ENCODE peak calls at places on chromosomes 6 and 20, in nine cellular contexts. C is H54; P is MCF 10A; D is non-pigmented ciliary epithelial cell; K is Panc1; N is GM03348; G is effector memory CD4-positive, alpha-beta T cell; A is ecto neural progenitor cell; I is testis. H is an unnamed sample.

GRCh38 chr6:47247227-47247797 is 62.4 kb downstream of the TNFRSF21 start:
- DNase-seq in D (no peak), G (no peak), P (peak), I (no peak), N (peak), C (no peak), A (no peak), K (no peak), H (no peak)

GRCh38 chr20:35297740-35298139 is 5.5 kb upstream of the FAM83C start:
- DNase-seq in C (no peak), K (no peak), P (no peak), G (no peak), I (no peak), A (no peak), N (no peak), D (no peak), H (no peak)

GRCh38 chr6:74715362-74716068 is 490.3 kb downstream of the COL12A1 start:
- DNase-seq in C (no peak), D (no peak), G (no peak), N (peak), A (no peak), I (no peak), P (peak), K (no peak), H (no peak)

GRCh38 chr6:68834561-68834960 is 199.5 kb downstream of the ADGRB3 start:
- DNase-seq in I (no peak), P (no peak), C (no peak), N (no peak), G (no peak), D (peak), K (no peak), A (no peak), H (peak)

GRCh38 chr6:55531496-55531895 is 47.5 kb downstream of the HMGCLL1 start:
- DNase-seq in K (no peak), P (no peak), N (no peak), C (no peak), D (no peak), A (no peak), G (no peak), I (no peak), H (no peak)

GRCh38 chr6:75285156-75285639 is 606 bp upstream of the TMEM30A start:
- DNase-seq in D (no peak), K (no peak), P (peak), C (no peak), G (no peak), N (peak), I (no peak), A (no peak), H (no peak)

GRCh38 chr20:60299951-60300350 is 341.7 kb downstream of the CDH26 start:
- DNase-seq in D (no peak), C (no peak), N (no peak), I (no peak), A (no peak), K (no peak), G (no peak), P (no peak), H (no peak)

GRCh38 chr6:140504776-140505175 is 1130.3 kb upstream of the CITED2 start:
- DNase-seq in D (no peak), N (no peak), K (no peak), P (no peak), C (no peak), G (no peak), I (no peak), A (no peak), H (no peak)

GRCh38 chr6:146913842-146914562 is 290.2 kb upstream of the STXBP5 start:
- DNase-seq in K (peak), P (peak), A (peak), C (peak), D (peak), N (peak), G (no peak), I (peak), H (peak)

GRCh38 chr6:12718025-12718424 is 1.5 kb downstream of the PHACTR1 start:
- DNase-seq in I (no peak), K (no peak), N (peak), G (no peak), C (peak), P (no peak), A (no peak), D (peak), H (no peak)

GRCh38 chr6:137743493-137743892 is 123.6 kb upstream of the TNFAIP3 start:
- DNase-seq in K (no peak), I (no peak), C (no peak), N (no peak), D (no peak), A (no peak), P (no peak), G (no peak), H (no peak)

GRCh38 chr6:13089296-13089994 is 238.9 kb downstream of the TBC1D7 start:
- DNase-seq in P (no peak), A (no peak), C (no peak), I (no peak), D (no peak), G (no peak), N (peak), K (no peak), H (no peak)

GRCh38 chr6:35181933-35182612 is 31.7 kb upstream of the SCUBE3 start:
- DNase-seq in P (peak), A (no peak), N (peak), G (no peak), I (peak), C (peak), K (no peak), D (peak), H (peak)

GRCh38 chr6:97594834-97595233 is 311.8 kb upstream of the MMS22L start:
- DNase-seq in D (peak), A (no peak), P (peak), I (no peak), K (no peak), N (peak), G (no peak), C (peak), H (peak)

GRCh38 chr6:12060780-12061619 is 48.9 kb downstream of the HIVEP1 start:
- DNase-seq in N (no peak), P (no peak), I (peak), G (peak), A (no peak), C (peak), D (peak), K (no peak), H (no peak)

GRCh38 chr20:59289994-59290393 is 10.4 kb upstream of the EDN3 start:
- DNase-seq in D (no peak), I (no peak), N (no peak), K (no peak), P (no peak), G (no peak), A (no peak), C (no peak), H (no peak)

GRCh38 chr20:1646975-1647431 is 10.6 kb downstream of the SIRPG start:
- DNase-seq in P (no peak), D (no peak), N (no peak), G (no peak), C (no peak), A (peak), K (no peak), I (no peak), H (no peak)

GRCh38 chr6:121641158-121641557 is 205.7 kb downstream of the GJA1 start:
- DNase-seq in A (no peak), N (no peak), P (no peak), I (no peak), K (no peak), C (no peak), D (no peak), G (no peak), H (no peak)

GRCh38 chr6:161029195-161029809 is 37.7 kb downstream of the MAP3K4 start:
- DNase-seq in A (no peak), I (no peak), N (peak), G (no peak), D (peak), C (no peak), K (no peak), P (peak), H (no peak)

GRCh38 chr6:169851641-169852503 is 100.5 kb downstream of the ERMARD start:
- DNase-seq in A (peak), C (peak), K (no peak), N (no peak), I (peak), D (peak), P (peak), G (no peak), H (peak)

GRCh38 chr6:158660331-158660730 is 10.5 kb downstream of the SYTL3 start:
- DNase-seq in I (no peak), A (no peak), N (peak), P (peak), G (no peak), D (no peak), K (no peak), C (no peak), H (no peak)

GRCh38 chr20:46359233-46359751 is 47.1 kb downstream of the ELMO2 start:
- DNase-seq in K (no peak), N (peak), G (no peak), P (no peak), I (no peak), D (no peak), A (no peak), C (no peak), H (no peak)